ENCODE peak calls at places on chromosomes 16 and 17, in ten cellular contexts. E is caudate nucleus; Y is sigmoid colon; I is KG1; W is Jurkat, Clone E6-1; B is ascending aorta; J is NCI-H1092 treated with DMSO at 0.1 percent for 48 hours; T is ACHN; H is activated CD8-positive, alpha-beta memory T cell treated with anti-CD3 and anti-CD28 coated beads for 48 hours; P is WERI-Rb-1. K is an unnamed sample.

GRCh38 chr16:31215287-31216115 is 1.4 kb downstream of the PYDC1 start:
- DNase-seq in B (peak), I (no peak), E (peak), P (no peak), J (no peak), T (peak), W (no peak), Y (no peak), H (no peak), K (no peak)

GRCh38 chr17:72985882-72986720 is 106.4 kb downstream of the SLC39A11 start:
- DNase-seq in P (peak), T (peak), I (peak), B (peak), H (peak), J (peak), W (peak), Y (no peak), E (peak), K (peak)

GRCh38 chr17:15432807-15433547 is 34.4 kb downstream of the CDRT4 start:
- DNase-seq in J (no peak), Y (no peak), E (peak), P (no peak), W (no peak), T (no peak), B (no peak), I (no peak), H (no peak), K (no peak)

GRCh38 chr16:69930117-69930776 is 20.9 kb upstream of the CLEC18A start:
- DNase-seq in B (peak), W (peak), I (peak), T (peak), J (peak), E (peak), P (peak), H (peak), Y (no peak), K (peak)

GRCh38 chr16:89574681-89575246 is 794 bp upstream of the CPNE7 start:
- DNase-seq in I (no peak), B (no peak), J (no peak), T (no peak), W (no peak), H (no peak), P (no peak), Y (no peak), E (no peak), K (no peak)

GRCh38 chr17:58184308-58184985 is 8.1 kb upstream of the EPX start:
- DNase-seq in H (no peak), E (no peak), I (no peak), T (no peak), P (no peak), J (no peak), B (peak), W (no peak), Y (no peak), K (no peak)

GRCh38 chr16:84481051-84481735 is 23.3 kb downstream of the MEAK7 start:
- DNase-seq in E (no peak), B (no peak), Y (no peak), P (no peak), I (no peak), J (no peak), W (no peak), T (no peak), H (no peak), K (no peak)

GRCh38 chr17:55926276-55926995 is 175.6 kb downstream of the PCTP start:
- DNase-seq in W (peak), I (no peak), B (no peak), E (no peak), H (no peak), Y (no peak), T (no peak), P (no peak), J (no peak), K (no peak)

GRCh38 chr17:30840775-30841174 is 9.0 kb downstream of the ATAD5 start:
- DNase-seq in E (no peak), P (no peak), Y (no peak), H (no peak), B (no peak), I (no peak), W (no peak), T (no peak), J (no peak), K (no peak)

GRCh38 chr17:65559802-65560627 is 1.4 kb downstream of the AXIN2 start:
- DNase-seq in P (peak), J (peak), Y (no peak), I (no peak), T (no peak), B (no peak), W (no peak), H (no peak), E (peak), K (no peak)

GRCh38 chr16:35744716-35745115 is 2285.3 kb downstream of the TP53TG3F start:
- DNase-seq in I (no peak), J (no peak), W (no peak), E (no peak), T (peak), H (no peak), B (no peak), P (no peak), Y (no peak), K (no peak)

GRCh38 chr17:4786111-4786491 is at the start of gene VMO1:
- DNase-seq in W (no peak), H (no peak), I (no peak), J (no peak), B (peak), Y (peak), E (peak), P (peak), T (no peak), K (no peak)

GRCh38 chr16:85316321-85316919 is 204.1 kb upstream of the CIBAR2 start:
- DNase-seq in H (peak), B (peak), P (peak), I (peak), T (peak), W (no peak), E (no peak), Y (no peak), J (peak), K (peak)

GRCh38 chr16:15996432-15997109 is 47.2 kb downstream of the ABCC1 start:
- DNase-seq in H (no peak), W (no peak), I (no peak), J (no peak), Y (peak), B (peak), E (no peak), T (peak), P (no peak), K (no peak)

GRCh38 chr17:47978324-47978723 is 7.4 kb downstream of the CDK5RAP3 start:
- DNase-seq in T (peak), E (no peak), J (peak), I (peak), W (no peak), H (peak), P (peak), Y (peak), B (no peak), K (no peak)

GRCh38 chr16:84281077-84281476 is 13.6 kb upstream of the WFDC1 start:
- DNase-seq in B (no peak), E (no peak), H (no peak), T (peak), Y (no peak), W (peak), P (no peak), J (no peak), I (no peak), K (no peak)

GRCh38 chr17:11558681-11559234 is 39.5 kb upstream of the DNAH9 start:
- DNase-seq in Y (no peak), W (no peak), J (no peak), B (no peak), I (no peak), E (no peak), H (no peak), T (no peak), P (no peak), K (no peak)

GRCh38 chr17:75008373-75008772 is 4.1 kb upstream of the MRPL58 start:
- DNase-seq in I (no peak), J (no peak), H (no peak), T (no peak), Y (no peak), W (peak), P (no peak), B (no peak), E (peak), K (no peak)

GRCh38 chr17:59439261-59439660 is 107.8 kb downstream of the YPEL2 start:
- DNase-seq in H (no peak), Y (no peak), B (no peak), W (no peak), P (no peak), I (no peak), E (no peak), J (no peak), T (no peak), K (no peak)

GRCh38 chr16:68382296-68382718 is 66.0 kb downstream of the SMPD3 start:
- DNase-seq in B (no peak), H (no peak), W (peak), E (no peak), J (no peak), I (no peak), Y (no peak), P (no peak), T (peak), K (no peak)

GRCh38 chr17:17445925-17446665 is 30.7 kb upstream of the MED9 start:
- DNase-seq in T (peak), P (no peak), Y (no peak), W (no peak), H (no peak), E (peak), I (no peak), B (no peak), J (no peak), K (no peak)

GRCh38 chr16:75226550-75227360 is 8.0 kb downstream of the CTRB1 start:
- DNase-seq in H (no peak), E (no peak), Y (no peak), B (no peak), P (peak), J (no peak), W (no peak), T (no peak), I (no peak), K (no peak)

GRCh38 chr17:30377574-30377973 is 1.2 kb upstream of the CPD start:
- DNase-seq in I (no peak), J (no peak), H (no peak), P (no peak), B (no peak), T (no peak), Y (no peak), W (no peak), E (no peak), K (no peak)